ENCODE peak calls at places on chromosomes 2 and 18, in four cellular contexts. A is HepG2, Q is H1, R is GM12878. Y is an unnamed sample.

GRCh38 chr2:101375653-101376052 is 11.7 kb downstream of the CREG2 start:
- DNase-seq in R (no peak), A (no peak), Q (no peak), Y (no peak)

GRCh38 chr2:196696423-196697073 is 57.0 kb downstream of the CCDC150 start:
- DNase-seq in Q (no peak), R (no peak), A (peak; percentile 25), Y (no peak)

GRCh38 chr2:133497261-133497893 is 70.9 kb downstream of the NCKAP5 start:
- DNase-seq in A (no peak), R (no peak), Q (no peak), Y (peak; percentile 70)

GRCh38 chr2:141959016-141959415 is 171.8 kb downstream of the LRP1B start:
- DNase-seq in A (no peak), Q (no peak), R (no peak), Y (no peak)

GRCh38 chr2:45879406-45879805 is 227.9 kb downstream of the PRKCE start:
- DNase-seq in Q (no peak), A (no peak), R (no peak), Y (no peak)

GRCh38 chr2:171483793-171484192 is 38.5 kb upstream of the CYBRD1 start:
- DNase-seq in R (no peak), Q (no peak), A (no peak), Y (no peak)

GRCh38 chr2:25585189-25585588 is 88.2 kb downstream of the DTNB start:
- DNase-seq in A (no peak), R (no peak), Q (no peak), Y (no peak)

GRCh38 chr18:36155960-36156757 is 26.5 kb downstream of the ELP2 start:
- DNase-seq in R (no peak), Q (no peak), A (no peak), Y (no peak)

GRCh38 chr2:47636596-47636995 is 146.3 kb upstream of the MSH6 start:
- DNase-seq in Q (no peak), A (no peak), R (no peak), Y (no peak)

GRCh38 chr2:3470166-3470651 is 49.1 kb downstream of the ADI1 start:
- DNase-seq in A (no peak), Q (no peak), R (no peak), Y (no peak)

GRCh38 chr18:68660355-68661183 is 54.3 kb downstream of the TMX3 start:
- DNase-seq in A (peak; percentile 33), Q (no peak), R (no peak), Y (peak; percentile 8)

GRCh38 chr2:168661404-168661869 is 141.0 kb upstream of the NOSTRIN start:
- DNase-seq in R (no peak), Q (peak; percentile 33), A (no peak), Y (peak; percentile 30)

GRCh38 chr2:241312082-241312481 is 3.4 kb downstream of the HDLBP start:
- DNase-seq in A (no peak), Q (no peak), R (no peak), Y (no peak)

GRCh38 chr2:150866431-150866830 is 379.0 kb upstream of the RND3 start:
- DNase-seq in Q (no peak), R (no peak), A (no peak), Y (no peak)

GRCh38 chr2:29495068-29495467 is 379.9 kb downstream of the CLIP4 start:
- DNase-seq in Q (no peak), A (no peak), R (no peak), Y (no peak)

GRCh38 chr2:168134485-168134884 is 112.9 kb downstream of the STK39 start:
- DNase-seq in R (no peak), A (no peak), Q (no peak), Y (no peak)

GRCh38 chr18:8791171-8791651 is 85.9 kb downstream of the MTCL1 start:
- DNase-seq in A (peak; percentile 23), R (no peak), Q (no peak), Y (no peak)

GRCh38 chr18:65737346-65737745 is 13.5 kb upstream of the CDH7 start:
- DNase-seq in R (no peak), A (no peak), Q (no peak), Y (no peak)

GRCh38 chr2:222033541-222033940 is 265.3 kb downstream of the PAX3 start:
- DNase-seq in Q (no peak), A (no peak), R (no peak), Y (no peak)

GRCh38 chr2:238985036-238985729 is 137.3 kb downstream of the TWIST2 start:
- DNase-seq in R (no peak), Q (no peak), A (no peak), Y (no peak)

GRCh38 chr18:38579764-38580163 is 1014.2 kb upstream of the CELF4 start:
- DNase-seq in A (no peak), Q (no peak), R (no peak), Y (no peak)

GRCh38 chr2:39289609-39290008 is 45.8 kb upstream of the CDKL4 start:
- DNase-seq in R (no peak), Q (no peak), A (no peak), Y (no peak)

GRCh38 chr2:16614314-16614860 is 51.2 kb downstream of the CYRIA start:
- DNase-seq in Q (no peak), A (no peak), R (no peak), Y (no peak)

GRCh38 chr18:36572135-36572856 is 256.5 kb downstream of the TPGS2 start:
- DNase-seq in A (peak; percentile 19), R (peak; percentile 38), Q (no peak), Y (no peak)

GRCh38 chr2:146321175-146321574 is 1523.7 kb upstream of the ACVR2A start:
- DNase-seq in Q (no peak), R (no peak), A (no peak), Y (no peak)

GRCh38 chr18:32688821-32689220 is 84.0 kb downstream of the KLHL14 start:
- DNase-seq in R (no peak), A (no peak), Q (no peak), Y (no peak)

GRCh38 chr2:131394147-131394931 is 30.4 kb upstream of the RAB6D start:
- DNase-seq in A (peak; percentile 14), R (no peak), Q (no peak), Y (peak; percentile 22)

GRCh38 chr2:240649331-240649730 is 24.1 kb downstream of the GPR35 start:
- DNase-seq in R (no peak), Q (no peak), A (no peak), Y (no peak)

GRCh38 chr2:200130762-200131166 is 175.4 kb downstream of the MAIP1 start:
- DNase-seq in Q (no peak), A (no peak), R (no peak), Y (no peak)

GRCh38 chr2:120368086-120368485 is 22.1 kb downstream of the INHBB start:
- DNase-seq in Q (no peak), R (no peak), A (no peak), Y (no peak)

GRCh38 chr2:98188351-98189046 is 101.5 kb downstream of the VWA3B start:
- DNase-seq in A (peak; percentile 13), R (no peak), Q (no peak), Y (no peak)

GRCh38 chr2:223930002-223930976 is 14.8 kb downstream of the WDFY1 start:
- DNase-seq in Q (no peak), A (peak; percentile 97), R (no peak), Y (no peak)

GRCh38 chr2:169647496-169647895 is 46.7 kb downstream of the CFAP210 start:
- DNase-seq in A (no peak), R (no peak), Q (no peak), Y (no peak)

GRCh38 chr2:37893327-37893726 is 31.8 kb upstream of the RMDN2 start:
- DNase-seq in Q (no peak), R (no peak), A (no peak), Y (no peak)

GRCh38 chr2:40251146-40251545 is 200.7 kb downstream of the SLC8A1 start:
- DNase-seq in R (no peak), Q (no peak), A (no peak), Y (no peak)

GRCh38 chr18:79962835-79963657 is 1.4 kb upstream of the HSBP1L1 start:
- DNase-seq in R (peak; percentile 84), Q (no peak), A (no peak), Y (no peak)

GRCh38 chr18:13672657-13673056 is 53.7 kb downstream of the FAM210A start:
- DNase-seq in Q (no peak), R (no peak), A (no peak), Y (no peak)

DNA sequence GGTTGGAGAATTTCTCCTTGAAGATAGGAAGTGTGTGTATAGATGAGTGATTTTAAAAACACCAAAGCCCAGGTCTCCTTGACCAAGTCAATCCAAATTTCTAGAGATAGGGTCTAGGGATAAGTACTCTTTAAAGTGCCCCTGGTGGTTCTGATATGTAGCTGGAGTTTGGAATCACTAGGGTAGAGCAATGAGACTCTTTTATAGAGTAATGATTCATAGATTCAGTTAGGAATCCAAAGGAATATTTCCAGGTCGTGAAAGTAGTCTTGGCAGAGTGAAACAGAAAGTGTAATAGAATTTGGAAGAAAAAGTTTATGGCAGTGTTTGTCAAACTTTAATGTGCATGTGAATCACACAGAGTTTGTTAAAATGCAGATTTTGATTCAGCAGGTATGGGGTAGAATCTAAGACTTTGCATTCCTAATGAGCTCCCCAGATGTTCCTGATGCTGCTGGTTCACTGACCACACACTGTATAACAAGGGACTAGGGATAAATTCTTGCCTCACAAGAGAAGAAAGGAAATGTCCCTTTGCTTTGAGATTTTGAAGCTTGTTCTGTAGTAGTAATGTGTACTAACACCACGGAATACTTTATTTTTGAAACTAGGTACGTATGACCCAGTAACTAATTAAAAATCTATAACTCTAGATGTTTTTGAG is 1.8 kb downstream of the UPP2 start:
- DNase-seq in A (no peak), R (no peak), Q (no peak), Y (no peak)
- TF ChIP-seq SUZ12 in A (no peak), R (no peak), Q (no peak), Y (no peak)

DNA sequence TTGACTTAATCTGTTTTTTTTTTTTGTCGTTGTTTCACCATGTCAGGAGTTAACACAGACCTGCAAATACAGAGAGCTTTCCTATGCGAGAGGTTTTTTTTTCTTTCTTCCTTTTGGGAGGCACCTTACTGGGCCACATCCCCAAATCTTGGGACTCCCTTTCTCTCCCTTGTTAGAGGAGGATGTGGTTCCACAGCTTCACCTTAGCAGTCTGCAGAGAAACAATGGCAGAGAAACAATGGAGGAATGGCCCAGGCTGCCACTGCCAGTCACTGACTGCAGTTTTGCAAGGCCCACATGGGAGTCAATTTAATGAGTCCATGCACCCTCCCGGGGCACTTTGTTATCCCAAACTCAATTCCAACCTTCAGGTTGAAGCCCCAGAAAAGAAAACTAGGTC is 20.8 kb upstream of the PDK1 start:
- DNase-seq in R (no peak), A (no peak), Q (no peak), Y (no peak)
- H3K9me3 ChIP-seq in R (peaks cover 31% of the 10 kb centered on the region), A (peaks cover 12% of the 10 kb centered on the region), Q (peaks cover 32% of the 10 kb centered on the region), Y (peaks cover 62% of the 10 kb centered on the region)

DNA sequence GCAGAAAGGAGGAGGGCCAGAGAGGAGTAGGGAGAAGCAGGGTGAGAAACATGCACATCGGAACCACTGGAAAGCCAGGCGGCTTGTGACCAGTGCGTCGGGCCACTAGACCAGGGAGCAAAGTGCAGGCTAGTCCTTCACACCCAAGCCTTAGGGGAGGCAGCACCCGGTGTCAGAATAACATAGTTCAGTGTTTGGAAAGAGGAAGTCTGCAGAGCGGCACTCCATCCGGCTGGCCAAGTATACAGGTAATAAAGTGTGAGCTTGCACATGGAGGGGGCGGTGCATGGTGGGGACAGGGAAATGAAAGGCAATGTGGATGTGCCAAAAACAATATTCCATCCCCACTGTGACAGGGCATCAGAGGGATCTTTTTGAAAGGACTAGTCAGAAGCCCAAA is 69.7 kb downstream of the ZNF521 start:
- DNase-seq in A (no peak), Q (no peak), R (no peak), Y (no peak)
- H3K4me3 ChIP-seq in A (no peak overlapping the region), Q (no peak overlapping the region), R (no peak overlapping the region), Y (no peak overlapping the region)

DNA sequence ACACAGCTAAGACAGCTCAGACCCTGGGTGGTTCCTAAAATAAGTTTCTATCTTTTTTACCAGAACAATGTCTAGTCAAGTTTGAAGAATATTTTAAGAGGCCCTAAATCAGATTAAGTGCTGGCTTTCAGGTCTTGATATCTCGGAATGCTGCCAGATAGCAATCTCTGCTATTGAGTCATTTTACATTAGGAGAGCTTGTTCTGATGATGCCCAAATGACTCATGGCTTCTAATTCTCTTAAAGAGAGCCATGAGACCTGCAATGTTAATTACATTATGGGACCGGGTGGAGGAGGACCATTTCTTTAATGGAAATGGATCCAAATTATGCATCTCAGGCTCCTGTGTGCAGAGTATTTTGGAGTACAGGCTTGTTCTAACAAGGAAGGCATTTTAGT is 94.2 kb upstream of the SULT1C3 start:
- DNase-seq in A (no peak), R (no peak), Q (no peak), Y (no peak)
- TF ChIP-seq SUZ12 in A (no peak), R (no peak), Q (no peak), Y (no peak)

Y was measured in NT2/D1.